ENCODE peak calls at places on chromosomes 6 and 20, in seven cellular contexts. G is GM23338, W is hepatocyte, O is HCT116, H is PC-3, L is neural progenitor cell, D is MM.1S. R is an unnamed sample.

GRCh38 chr6:127972815-127973214 is 72.0 kb upstream of the THEMIS start:
- DNase-seq in W (no peak), O (no peak), D (no peak), L (no peak), H (no peak), G (no peak), R (no peak)

GRCh38 chr6:53524455-53524815 is 20.5 kb downstream of the GCLC start:
- DNase-seq in H (peak; percentile 73), L (no peak), O (no peak), W (peak; percentile 24), G (peak; percentile 55), D (no peak), R (peak; percentile 69)

GRCh38 chr6:13526718-13527668 is 39.6 kb upstream of the GFOD1 start:
- DNase-seq in O (no peak), G (no peak), H (no peak), W (no peak), D (peak; percentile 92), L (no peak), R (peak; percentile 16)

GRCh38 chr6:116398366-116399005 is 27.7 kb downstream of the DSE start:
- DNase-seq in W (no peak), D (no peak), O (no peak), G (no peak), H (peak; percentile 68), L (no peak), R (peak; percentile 69)

GRCh38 chr6:45816674-45817297 is 198.9 kb downstream of the CLIC5 start:
- DNase-seq in G (no peak), W (no peak), L (no peak), D (no peak), O (no peak), H (no peak), R (no peak)

GRCh38 chr6:107603029-107603428 is 113.1 kb downstream of the SOBP start:
- DNase-seq in O (no peak), W (no peak), L (no peak), D (no peak), H (no peak), G (no peak), R (no peak)

GRCh38 chr6:134640975-134641429 is 308.9 kb downstream of the ALDH8A1 start:
- DNase-seq in L (peak; percentile 75), O (peak; percentile 58), H (peak; percentile 86), W (peak; percentile 83), D (peak; percentile 84), G (peak; percentile 79), R (peak; percentile 90)

GRCh38 chr20:32024683-32025295 is 14.6 kb downstream of the CCM2L start:
- DNase-seq in W (no peak), G (no peak), L (no peak), O (no peak), H (no peak), D (no peak), R (no peak)

GRCh38 chr20:4709261-4710105 is 12.2 kb upstream of the PRND start:
- DNase-seq in G (no peak), D (no peak), O (no peak), L (no peak), W (no peak), H (no peak), R (no peak)

GRCh38 chr6:14934844-14935243 is 311.0 kb upstream of the JARID2 start:
- DNase-seq in G (no peak), O (no peak), D (no peak), L (no peak), W (no peak), H (no peak), R (no peak)

GRCh38 chr6:158756977-158757752 is 62.0 kb downstream of the EZR start:
- DNase-seq in L (no peak), D (no peak), O (no peak), H (no peak), G (no peak), W (no peak), R (no peak)

GRCh38 chr6:150753404-150754184 is 111.9 kb upstream of the MTHFD1L start:
- DNase-seq in O (no peak), H (no peak), L (peak; percentile 72), G (peak; percentile 64), W (peak; percentile 30), D (no peak), R (no peak)

GRCh38 chr6:157959451-157960227 is 22.0 kb upstream of the SYNJ2 start:
- DNase-seq in W (no peak), H (no peak), G (no peak), L (no peak), O (no peak), D (no peak), R (no peak)

GRCh38 chr6:70557998-70558397 is 8.7 kb upstream of the SDHAF4 start:
- DNase-seq in O (no peak), L (no peak), W (no peak), H (no peak), G (no peak), D (no peak), R (no peak)

GRCh38 chr20:36153754-36154695 is 515 bp upstream of the EPB41L1 start:
- DNase-seq in O (no peak), G (peak; percentile 86), H (peak; percentile 75), D (peak; percentile 62), W (peak; percentile 92), L (peak; percentile 85), R (peak; percentile 85)

GRCh38 chr6:32298632-32299336 is 72.9 kb downstream of the TSBP1 start:
- DNase-seq in H (peak; percentile 94), O (no peak), W (no peak), L (no peak), D (no peak), G (no peak), R (peak; percentile 30)

GRCh38 chr20:14957416-14957815 is 620.0 kb upstream of the FLRT3 start:
- DNase-seq in H (no peak), L (peak; percentile 37), O (no peak), W (no peak), D (no peak), G (peak; percentile 28), R (no peak)

GRCh38 chr20:258963-259362 is 1.4 kb downstream of the DEFB132 start:
- DNase-seq in O (peak; percentile 33), L (no peak), H (peak; percentile 32), G (peak; percentile 31), D (peak; percentile 46), W (no peak), R (peak; percentile 31)

GRCh38 chr6:3913077-3913957 is 64.1 kb downstream of the FAM50B start:
- DNase-seq in D (no peak), G (no peak), L (no peak), W (peak; percentile 77), O (peak; percentile 69), H (peak; percentile 99), R (peak; percentile 97)

DNA sequence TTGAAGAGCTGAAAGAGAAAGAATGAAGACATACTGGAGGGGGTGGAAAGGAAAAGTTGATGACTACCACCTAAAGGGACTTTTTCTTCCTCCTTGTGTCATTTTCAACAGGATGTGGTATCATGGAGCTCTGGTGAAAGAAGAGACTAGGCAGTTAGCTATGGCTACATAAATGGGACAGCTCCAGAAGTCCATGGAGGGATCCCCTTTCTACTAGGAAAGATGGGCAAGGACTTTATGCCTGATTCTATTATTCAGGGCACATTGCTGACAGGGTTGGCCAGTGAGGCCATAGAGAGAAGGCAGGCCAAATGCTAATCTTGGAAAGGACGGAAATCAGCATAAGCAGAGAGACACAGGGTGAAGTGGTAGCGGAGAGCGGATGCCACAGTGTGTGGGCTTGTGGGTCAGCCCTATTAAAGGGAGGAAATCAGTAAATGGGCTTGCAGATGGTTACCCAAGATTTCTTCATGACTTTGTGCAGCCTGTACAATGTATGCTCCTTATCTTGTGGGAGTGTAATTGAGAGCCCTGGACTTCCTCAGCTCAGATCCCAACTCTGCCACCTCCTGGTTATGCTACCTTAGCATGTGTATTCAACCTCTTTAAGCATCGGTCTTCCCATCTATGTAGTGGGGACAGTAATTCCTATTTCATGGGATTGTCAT is 77.4 kb upstream of the TMEM170B start:
- DNase-seq in D (peak; percentile 35), G (no peak), W (no peak), H (peak; percentile 31), O (no peak), L (no peak), R (peak; percentile 25)
- TF ChIP-seq EZH2phosphoT487 in D (no peak), G (no peak), W (no peak), H (no peak), O (no peak), L (no peak), R (no peak)

DNA sequence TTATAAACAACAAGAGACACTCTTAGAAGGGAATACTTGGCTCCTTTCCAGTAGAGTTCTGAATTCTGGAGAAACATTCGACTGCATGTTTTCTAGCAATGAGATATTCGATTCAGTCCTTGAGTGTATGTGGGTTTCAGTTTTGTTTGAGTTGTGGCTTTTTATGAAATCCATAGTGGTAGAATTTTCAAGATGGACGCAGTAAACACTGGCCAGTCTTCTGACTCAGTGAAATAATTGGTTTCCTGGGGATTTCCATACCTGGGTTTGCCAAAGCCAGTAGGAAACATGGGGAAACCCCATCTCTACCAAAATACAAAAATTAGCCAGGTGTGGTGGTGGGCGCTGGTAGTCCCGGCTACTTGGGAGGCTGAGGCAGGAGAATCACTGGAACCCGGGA is 273.5 kb upstream of the PLCB4 start:
- DNase-seq in L (no peak), W (no peak), H (no peak), D (peak; percentile 18), O (no peak), G (no peak), R (no peak)
- TF ChIP-seq EZH2 in L (no peak), W (no peak), H (no peak), D (no peak), O (no peak), G (no peak), R (no peak)

DNA sequence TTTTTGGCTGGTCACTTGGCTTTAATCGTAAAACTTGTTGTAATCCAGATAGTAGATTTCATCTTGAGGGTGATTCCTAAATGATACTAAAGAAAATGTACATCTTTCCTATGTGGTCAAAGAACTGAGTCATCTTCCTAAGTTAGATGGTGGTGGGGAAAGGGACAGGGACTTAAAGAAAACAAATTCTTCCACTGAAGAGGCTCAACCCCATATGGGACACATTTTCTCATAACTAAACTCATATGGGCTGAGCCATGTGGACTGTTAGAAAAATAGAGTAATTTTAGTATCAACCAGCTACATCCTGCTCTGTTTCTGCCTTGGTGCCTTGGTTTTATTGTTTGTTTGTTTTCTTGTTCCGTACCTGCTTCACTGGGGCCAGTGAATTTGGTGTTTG is 155.9 kb downstream of the TSHZ2 start:
- DNase-seq in L (no peak), H (no peak), D (no peak), G (no peak), W (no peak), O (no peak), R (peak; percentile 15)
- H2AFZ ChIP-seq in L (no peak overlapping the region), H (no peak overlapping the region), D (no peak overlapping the region), G (peak overlapping the region; percentile 8), W (no peak overlapping the region), O (no peak overlapping the region), R (no peak overlapping the region)

GRCh38 chr6:25176466-25176865 is 102.7 kb upstream of the CARMIL1 start:
- DNase-seq in O (no peak), D (peak; percentile 74), L (no peak), W (no peak), G (no peak), H (no peak), R (no peak)

GRCh38 chr6:25175656-25176055 is 103.5 kb upstream of the CARMIL1 start:
- DNase-seq in H (peak; percentile 21), D (no peak), G (no peak), O (no peak), L (no peak), W (no peak), R (no peak)

GRCh38 chr6:25174678-25175077 is 104.5 kb upstream of the CARMIL1 start:
- DNase-seq in L (no peak), H (no peak), D (no peak), O (no peak), W (no peak), G (no peak), R (no peak)

GRCh38 chr6:25173951-25174474 is 105.2 kb upstream of the CARMIL1 start:
- DNase-seq in G (no peak), W (peak; percentile 68), O (peak; percentile 70), L (no peak), H (peak; percentile 96), D (no peak), R (peak; percentile 88)

GRCh38 chr6:25175216-25175615 is 104.0 kb upstream of the CARMIL1 start:
- DNase-seq in H (peak; percentile 82), L (no peak), D (no peak), W (peak; percentile 36), O (no peak), G (no peak), R (no peak)
- TF ChIP-seq EZH2phosphoT487 in H (no peak), L (no peak), D (no peak), W (no peak), O (no peak), G (no peak), R (no peak)